ENCODE peak calls at places on chromosomes 1 and 21, in four cellular contexts. R is GM20000; W is body of pancreas; G is CD4-positive, alpha-beta T cell. C is an unnamed sample.
A peak's percentile ranks its signal among the peaks of the same experiment; 100 is the strongest.

GRCh38 chr1:119006406-119007279 is 18.5 kb upstream of the TBX15 start:
- DNase-seq in G (no peak), W (no peak), R (peak; percentile 30), C (no peak)

GRCh38 chr1:213335084-213335483 is 284.0 kb downstream of the RPS6KC1 start:
- DNase-seq in W (no peak), R (no peak), G (no peak), C (no peak)

GRCh38 chr1:99648107-99648506 is 2.2 kb downstream of the PALMD start:
- DNase-seq in G (no peak), R (no peak), W (no peak), C (peak; percentile 83)

GRCh38 chr1:2044510-2045319 is 5.5 kb upstream of the PRKCZ start:
- DNase-seq in R (peak; percentile 92), G (peak; percentile 67), W (peak; percentile 75), C (no peak)

GRCh38 chr1:4169991-4170390 is 269.9 kb upstream of the C1orf174 start:
- DNase-seq in G (no peak), W (no peak), R (no peak), C (no peak)

GRCh38 chr1:231162300-231162969 is 577 bp downstream of the TRIM67 start:
- DNase-seq in R (peak; percentile 84), G (no peak), W (peak; percentile 52), C (no peak)

GRCh38 chr1:36750706-36751105 is 268.0 kb upstream of the CSF3R start:
- DNase-seq in W (no peak), R (no peak), G (no peak), C (no peak)

GRCh38 chr1:2979191-2980072 is 41.8 kb upstream of the ACTRT2 start:
- DNase-seq in G (no peak), R (no peak), W (no peak), C (no peak)

GRCh38 chr1:200992382-200993101 is 31.0 kb downstream of the KIF21B start:
- DNase-seq in R (no peak), G (no peak), W (no peak), C (peak; percentile 62)

GRCh38 chr1:56064705-56065104 is 514.7 kb downstream of the PLPP3 start:
- DNase-seq in W (no peak), R (no peak), G (no peak), C (no peak)

GRCh38 chr1:150420560-150421265 is 56.8 kb downstream of the RPRD2 start:
- DNase-seq in G (no peak), W (no peak), R (no peak), C (peak; percentile 42)

GRCh38 chr21:43196789-43197188 is 28.0 kb downstream of the CRYAA start:
- DNase-seq in G (no peak), W (peak; percentile 23), R (no peak), C (peak; percentile 46)

GRCh38 chr1:190259424-190259823 is 218.2 kb downstream of the BRINP3 start:
- DNase-seq in R (no peak), G (no peak), W (no peak), C (no peak)

GRCh38 chr1:78676347-78676982 is 26.8 kb downstream of the IFI44 start:
- DNase-seq in R (peak; percentile 36), G (peak; percentile 48), W (peak; percentile 57), C (peak; percentile 45)

GRCh38 chr21:32562426-32562825 is 22.9 kb downstream of the TCP10L start:
- DNase-seq in G (no peak), W (no peak), R (no peak), C (no peak)

GRCh38 chr21:38244885-38245869 is 11.6 kb upstream of the KCNJ15 start:
- DNase-seq in W (no peak), G (peak; percentile 49), R (peak; percentile 51), C (no peak)

GRCh38 chr1:165068716-165069115 is 287.8 kb downstream of the LMX1A start:
- DNase-seq in W (no peak), R (no peak), G (no peak), C (no peak)

GRCh38 chr1:39866767-39867166 is 16.5 kb downstream of the TRIT1 start:
- DNase-seq in W (no peak), G (no peak), R (no peak), C (no peak)

GRCh38 chr1:55781944-55782482 is 566.8 kb upstream of the USP24 start:
- DNase-seq in G (no peak), R (no peak), W (no peak), C (peak; percentile 35)

GRCh38 chr1:225259542-225259941 is 168.3 kb downstream of the LBR start:
- DNase-seq in G (no peak), R (no peak), W (no peak), C (no peak)

GRCh38 chr21:41283211-41283818 is 33.3 kb upstream of the FAM3B start:
- DNase-seq in W (peak; percentile 65), R (peak; percentile 79), G (peak; percentile 33), C (peak; percentile 65)

GRCh38 chr1:117673405-117673804 is 67.6 kb downstream of the TENT5C start:
- DNase-seq in R (no peak), W (no peak), G (no peak), C (no peak)

GRCh38 chr1:2538376-2538775 is 8.3 kb upstream of the HES5 start:
- DNase-seq in W (no peak), R (no peak), G (no peak), C (no peak)

GRCh38 chr1:63189677-63190076 is 132.7 kb upstream of the FOXD3 start:
- DNase-seq in G (no peak), R (no peak), W (no peak), C (no peak)
- TF ChIP-seq CTCF in G (no peak), R (no peak), W (peak; percentile 17), C (peak; percentile 48)

GRCh38 chr1:157311730-157312269 is 173.6 kb upstream of the ETV3 start:
- DNase-seq in W (no peak), R (no peak), G (no peak), C (no peak)

GRCh38 chr1:157314408-157314807 is 176.2 kb upstream of the ETV3 start:
- DNase-seq in R (no peak), G (no peak), W (no peak), C (no peak)

GRCh38 chr1:157315544-157315943 is 177.3 kb upstream of the ETV3 start:
- DNase-seq in G (no peak), R (no peak), W (no peak), C (no peak)

GRCh38 chr1:157312270-157312812 is 174.1 kb upstream of the ETV3 start:
- DNase-seq in G (no peak), W (no peak), R (no peak), C (no peak)

GRCh38 chr1:157313240-157313807 is 175.1 kb upstream of the ETV3 start:
- DNase-seq in W (peak; percentile 55), G (no peak), R (no peak), C (no peak)
- TF ChIP-seq CTCF in W (no peak), G (no peak), R (no peak), C (no peak)

GRCh38 chr1:179447489-179447888 is 81.7 kb downstream of the AXDND1 start:
- DNase-seq in G (no peak), R (no peak), W (no peak), C (peak; percentile 17)
- TF ChIP-seq CTCF in G (no peak), R (peak; percentile 7), W (no peak), C (peak; percentile 46)

GRCh38 chr1:220929304-220929703 is 50.1 kb downstream of the HLX start:
- DNase-seq in W (no peak), G (no peak), R (no peak), C (no peak)
- TF ChIP-seq CTCF in W (no peak), G (no peak), R (no peak), C (no peak)

GRCh38 chr1:35588197-35588910 is 15.2 kb downstream of the TFAP2E start:
- DNase-seq in W (no peak), R (no peak), G (no peak), C (no peak)
- TF ChIP-seq CTCF in W (no peak), R (no peak), G (no peak), C (no peak)

GRCh38 chr21:31318971-31319370 is 25.1 kb downstream of the TIAM1 start:
- DNase-seq in G (no peak), W (no peak), R (no peak), C (no peak)

GRCh38 chr21:31317688-31318087 is 26.4 kb downstream of the TIAM1 start:
- DNase-seq in G (no peak), R (no peak), W (no peak), C (no peak)

GRCh38 chr21:31316488-31317169 is 27.4 kb downstream of the TIAM1 start:
- DNase-seq in G (no peak), R (no peak), W (no peak), C (no peak)

GRCh38 chr21:31310750-31311149 is 33.3 kb downstream of the TIAM1 start:
- DNase-seq in R (no peak), W (no peak), G (no peak), C (peak; percentile 88)

GRCh38 chr21:31316072-31316471 is 28.0 kb downstream of the TIAM1 start:
- DNase-seq in R (no peak), G (no peak), W (no peak), C (no peak)
- TF ChIP-seq CTCF in R (no peak), G (no peak), W (no peak), C (no peak)

GRCh38 chr1:245829194-245829593 is 674.4 kb downstream of the KIF26B start:
- DNase-seq in W (no peak), G (no peak), R (no peak), C (no peak)

GRCh38 chr1:245822997-245823396 is 668.2 kb downstream of the KIF26B start:
- DNase-seq in R (no peak), W (no peak), G (no peak), C (no peak)

GRCh38 chr1:245823408-245824147 is 668.8 kb downstream of the KIF26B start:
- DNase-seq in W (no peak), R (no peak), G (no peak), C (no peak)

GRCh38 chr1:245827306-245827705 is 672.5 kb downstream of the KIF26B start:
- DNase-seq in R (no peak), G (no peak), W (no peak), C (no peak)

DNA sequence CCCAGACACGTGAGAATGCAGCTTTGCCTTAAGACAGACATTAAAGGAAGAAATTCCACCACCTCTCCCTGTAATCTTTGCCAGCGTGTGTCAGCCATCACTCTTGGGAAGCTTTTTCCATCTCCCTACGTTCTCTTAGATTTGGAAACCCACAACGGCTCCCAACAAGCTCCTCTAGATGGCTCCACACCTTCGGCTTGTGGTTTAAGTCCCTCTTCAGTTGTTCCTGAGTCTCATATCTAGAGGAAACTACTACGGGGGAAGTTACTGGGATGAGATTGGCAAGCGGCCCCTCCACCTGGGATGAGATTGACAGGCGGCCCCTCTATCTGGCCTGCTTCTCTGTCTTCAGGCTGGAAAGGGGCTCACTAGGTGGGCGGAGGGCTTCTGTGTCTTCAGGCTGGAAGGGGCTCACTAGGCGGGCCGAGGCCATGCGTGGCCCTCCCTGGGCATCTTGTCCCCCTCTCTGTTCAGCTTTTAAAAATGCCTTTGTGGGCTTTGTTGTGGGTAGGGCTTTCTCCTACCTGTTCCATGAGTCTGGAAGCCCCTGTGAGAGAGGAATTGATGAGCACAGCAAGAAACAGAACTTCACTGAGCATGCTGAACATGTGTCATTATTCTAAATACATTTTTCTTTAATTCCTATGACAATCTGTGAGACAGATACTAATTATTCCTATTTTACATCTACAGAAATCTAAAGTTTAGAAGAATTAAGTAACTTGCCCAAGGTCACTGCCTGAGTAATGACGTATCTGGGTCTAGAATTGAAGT is 670.5 kb downstream of the KIF26B start:
- DNase-seq in R (no peak), W (no peak), G (no peak), C (no peak)
- TF ChIP-seq CTCF in R (no peak), W (no peak), G (no peak), C (peak; percentile 26)